ENCODE peak calls at places on chromosomes 11 and 22, in four cellular contexts. S is heart right ventricle, J is lung, O is AG04450. W is an unnamed sample.

GRCh38 chr11:76234704-76235232 is 28.5 kb upstream of the WNT11 start:
- DNase-seq in J (peak; percentile 52), O (no peak), S (peak; percentile 56), W (no peak)

GRCh38 chr22:27832606-27833005 is 31.1 kb upstream of the MN1 start:
- DNase-seq in S (no peak), J (no peak), O (no peak), W (no peak)

GRCh38 chr22:20083157-20083890 is 3.3 kb downstream of the DGCR8 start:
- DNase-seq in O (no peak), S (no peak), J (no peak), W (no peak)

GRCh38 chr22:31313366-31314147 is 21.3 kb upstream of the PIK3IP1 start:
- DNase-seq in J (peak; percentile 90), O (peak; percentile 33), S (peak; percentile 59), W (peak; percentile 3)

GRCh38 chr22:49724030-49724892 is 103.4 kb downstream of the BRD1 start:
- DNase-seq in J (no peak), S (no peak), O (no peak), W (no peak)

GRCh38 chr11:129295746-129296145 is 79.9 kb upstream of the BARX2 start:
- DNase-seq in O (no peak), J (no peak), S (no peak), W (no peak)

GRCh38 chr11:66330931-66331330 is 5.3 kb downstream of the RIN1 start:
- DNase-seq in O (no peak), J (no peak), S (no peak), W (no peak)

GRCh38 chr11:3808846-3809623 is 675 bp downstream of the PGAP2 start:
- DNase-seq in S (no peak), O (no peak), J (peak; percentile 65), W (peak; percentile 11)

GRCh38 chr11:48248902-48249301 is 4.0 kb downstream of the OR4X2 start:
- DNase-seq in S (no peak), J (no peak), O (no peak), W (no peak)

GRCh38 chr11:61266602-61267001 is 25.6 kb downstream of the PGA5 start:
- DNase-seq in O (no peak), J (no peak), S (no peak), W (no peak)

GRCh38 chr22:50016988-50017700 is 4.6 kb upstream of the IL17REL start:
- DNase-seq in O (no peak), J (no peak), S (no peak), W (no peak)

GRCh38 chr11:69242583-69242940 is 51.4 kb upstream of the MYEOV start:
- DNase-seq in S (no peak), J (no peak), O (no peak), W (no peak)

GRCh38 chr11:119024430-119025098 is 6.0 kb downstream of the TRAPPC4 start:
- DNase-seq in S (no peak), O (no peak), J (no peak), W (no peak)

GRCh38 chr11:87223816-87224215 is 186.1 kb downstream of the TMEM135 start:
- DNase-seq in O (no peak), S (no peak), J (no peak), W (no peak)

GRCh38 chr11:68927280-68928107 is 23.8 kb downstream of the IGHMBP2 start:
- DNase-seq in J (no peak), O (no peak), S (no peak), W (no peak)

GRCh38 chr11:117831661-117832415 is 7.3 kb upstream of the FXYD2 start:
- DNase-seq in O (no peak), S (no peak), J (no peak), W (no peak)

GRCh38 chr11:91160661-91161060 is 937.8 kb upstream of the CHORDC1 start:
- DNase-seq in J (no peak), O (no peak), S (no peak), W (no peak)

GRCh38 chr22:21659864-21660525 is 5.8 kb upstream of the PPIL2 start:
- DNase-seq in S (no peak), J (no peak), O (no peak), W (no peak)

GRCh38 chr11:102323542-102324261 is 6.4 kb downstream of the BIRC3 start:
- DNase-seq in J (no peak), O (peak; percentile 32), S (no peak), W (no peak)

GRCh38 chr11:133936136-133936535 is 20.6 kb downstream of the IGSF9B start:
- DNase-seq in S (no peak), O (no peak), J (no peak), W (no peak)

GRCh38 chr11:114651145-114651718 is 27.1 kb upstream of the NXPE2 start:
- DNase-seq in J (no peak), O (no peak), S (no peak), W (no peak)

GRCh38 chr22:45170001-45170466 is 6.3 kb downstream of the NUP50 start:
- DNase-seq in O (no peak), J (no peak), S (no peak), W (no peak)

GRCh38 chr11:721913-722811 is 16.1 kb downstream of the EPS8L2 start:
- DNase-seq in S (no peak), O (no peak), J (no peak), W (no peak)

GRCh38 chr11:57571631-57572030 is 4.2 kb upstream of the UBE2L6 start:
- DNase-seq in O (no peak), S (no peak), J (no peak), W (no peak)

GRCh38 chr11:44915621-44916020 is 35.1 kb downstream of the TP53I11 start:
- DNase-seq in S (no peak), J (no peak), O (no peak), W (no peak)

GRCh38 chr22:50686794-50687193 is 14.2 kb downstream of the SHANK3 start:
- DNase-seq in J (peak; percentile 22), O (no peak), S (no peak), W (no peak)

GRCh38 chr11:66119348-66120133 is 49.5 kb downstream of the PACS1 start:
- DNase-seq in S (no peak), O (no peak), J (no peak), W (no peak)

GRCh38 chr11:68974421-68975194 is 6.2 kb downstream of the MRGPRD start:
- DNase-seq in J (no peak), S (no peak), O (no peak), W (no peak)

GRCh38 chr22:40436460-40437431 is 66.4 kb downstream of the SGSM3 start:
- DNase-seq in O (peak; percentile 38), J (no peak), S (no peak), W (peak; percentile 49)

GRCh38 chr11:44988111-44988510 is 37.4 kb upstream of the TP53I11 start:
- DNase-seq in J (no peak), O (no peak), S (no peak), W (no peak)

GRCh38 chr11:102158151-102158734 is 48.0 kb downstream of the YAP1 start:
- DNase-seq in J (no peak), O (no peak), S (no peak), W (no peak)

GRCh38 chr11:113664981-113665710 is 41.0 kb downstream of the TMPRSS5 start:
- DNase-seq in J (no peak), S (no peak), O (no peak), W (no peak)

GRCh38 chr11:45354976-45355705 is 69.0 kb upstream of the SYT13 start:
- DNase-seq in J (peak; percentile 85), S (peak; percentile 90), O (no peak), W (peak; percentile 79)

GRCh38 chr11:746289-747175 is 732 bp upstream of the TALDO1 start:
- DNase-seq in S (no peak), J (no peak), O (no peak), W (no peak)

GRCh38 chr22:32103648-32104326 is 55.3 kb downstream of the C22orf42 start:
- DNase-seq in S (no peak), O (no peak), J (no peak), W (peak; percentile 38)

GRCh38 chr22:33832558-33833151 is 87.6 kb downstream of the LARGE1 start:
- DNase-seq in J (no peak), O (no peak), S (peak; percentile 43), W (peak; percentile 71)

GRCh38 chr11:10390375-10390774 is 64.7 kb upstream of the AMPD3 start:
- DNase-seq in O (no peak), S (no peak), J (no peak), W (no peak)

W was measured in NCI-H1694 treated with DMSO at 0.1 percent for 48 hours.